ENCODE peak calls at places on chromosomes 13 and 19, in six cellular contexts. L, D, M, E, W and X are unnamed samples.

GRCh38 chr13:25468330-25469178 is 96.8 kb downstream of the ATP8A2 start:
- DNase-seq in E (no peak), L (no peak), D (no peak), M (peak), W (no peak), X (peak)

GRCh38 chr19:1133471-1133929 is 29.7 kb downstream of the GPX4 start:
- DNase-seq in M (peak), E (peak), W (peak), L (no peak), D (no peak), X (peak)

GRCh38 chr19:3494051-3494450 is 6.4 kb downstream of the DOHH start:
- DNase-seq in L (no peak), M (peak), D (no peak), W (peak), E (no peak), X (peak)

GRCh38 chr13:93328943-93329342 is 102.3 kb downstream of the GPC6 start:
- DNase-seq in E (no peak), L (no peak), W (no peak), D (no peak), M (no peak), X (no peak)

GRCh38 chr19:1041835-1042685 is 2.2 kb downstream of the ABCA7 start:
- DNase-seq in M (no peak), L (no peak), D (no peak), E (peak), W (peak), X (no peak)

GRCh38 chr13:48186722-48187121 is 46.3 kb upstream of the ITM2B start:
- DNase-seq in E (no peak), L (no peak), M (no peak), D (no peak), W (no peak), X (no peak)

GRCh38 chr13:49225358-49226042 is 5.4 kb downstream of the MLNR start:
- DNase-seq in W (peak), M (no peak), L (no peak), D (no peak), E (no peak), X (no peak)

GRCh38 chr13:29484796-29485195 is 110.7 kb downstream of the SLC7A1 start:
- DNase-seq in W (no peak), M (no peak), D (no peak), L (no peak), E (no peak), X (no peak)

GRCh38 chr13:85261757-85262346 is 537.4 kb downstream of the SLITRK6 start:
- DNase-seq in L (no peak), W (no peak), D (no peak), M (no peak), E (no peak), X (no peak)

GRCh38 chr19:4990306-4990705 is 21.4 kb downstream of the KDM4B start:
- DNase-seq in E (no peak), D (no peak), M (peak), W (no peak), L (no peak), X (no peak)

GRCh38 chr13:37816276-37816675 is 53.3 kb downstream of the TRPC4 start:
- DNase-seq in M (no peak), L (no peak), D (no peak), E (no peak), W (no peak), X (no peak)

GRCh38 chr19:35479278-35479677 is 11.0 kb downstream of the KRTDAP start:
- DNase-seq in W (peak), L (no peak), M (no peak), E (no peak), D (no peak), X (no peak)

GRCh38 chr13:30735025-30735967 is at the start of gene ALOX5AP:
- DNase-seq in E (peak), L (no peak), D (no peak), M (no peak), W (peak), X (peak)
- TF ChIP-seq POLR2AphosphoS5 in E (peak), L (no peak), D (peak), M (no peak), W (peak), X (peak)

DNA sequence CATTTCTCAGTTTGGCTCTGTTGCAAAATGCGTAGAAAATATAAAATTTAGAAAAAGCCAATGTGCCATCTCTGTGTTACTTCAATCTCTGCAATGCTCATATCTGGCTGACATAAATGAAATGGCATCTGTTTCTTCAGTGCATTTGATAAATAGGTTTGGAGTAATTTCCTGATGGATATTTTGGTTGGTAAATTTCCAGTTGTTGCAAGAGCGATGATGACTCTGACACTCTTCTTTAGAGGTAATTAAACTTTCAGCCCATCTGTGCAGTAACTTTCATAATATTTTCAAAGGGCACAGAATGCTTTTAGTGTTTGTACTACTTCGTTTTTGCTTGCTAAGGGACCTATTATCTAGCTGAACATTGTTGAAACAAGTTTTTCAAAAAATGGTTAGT is 1286.4 kb downstream of the PCDH9 start:
- DNase-seq in W (no peak), M (no peak), E (no peak), D (no peak), L (no peak), X (no peak)
- TF ChIP-seq POLR2AphosphoS5 in W (no peak), M (no peak), E (no peak), D (peak), L (no peak), X (no peak)

DNA sequence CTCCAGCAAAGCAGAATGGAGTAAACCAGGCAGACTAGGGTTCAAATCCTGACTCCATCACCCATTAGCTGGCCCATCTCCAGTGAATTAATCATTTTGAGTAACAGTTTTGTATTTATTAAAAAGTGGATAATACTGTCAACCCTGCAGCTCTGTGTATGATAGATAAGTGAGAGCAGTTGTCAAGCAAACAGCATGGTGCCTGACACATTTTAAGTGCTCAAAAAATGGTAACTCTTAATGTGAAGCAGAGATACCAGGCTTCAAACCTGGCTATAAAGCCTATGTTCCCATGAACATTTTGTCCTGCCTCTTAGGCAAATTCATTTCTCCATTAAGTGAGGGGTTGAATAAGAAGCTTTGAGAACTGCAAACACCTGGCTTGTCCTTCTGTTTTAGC is 409.6 kb downstream of the TBC1D4 start:
- DNase-seq in E (no peak), W (no peak), M (no peak), D (no peak), L (no peak), X (no peak)
- TF ChIP-seq POLR2AphosphoS5 in E (no peak), W (no peak), M (no peak), D (no peak), L (no peak), X (no peak)

GRCh38 chr19:11375143-11375948 is 880 bp downstream of the SWSAP1 start:
- DNase-seq in E (peak), W (peak), M (peak), L (no peak), D (peak), X (no peak)
- TF ChIP-seq POLR2AphosphoS5 in E (peak), W (peak), M (peak), L (peak), D (peak), X (no peak)

GRCh38 chr19:10677796-10678195 is 23.4 kb upstream of the QTRT1 start:
- DNase-seq in D (no peak), W (peak), L (no peak), E (no peak), M (no peak), X (no peak)
- TF ChIP-seq POLR2AphosphoS5 in D (no peak), W (no peak), L (no peak), E (no peak), M (no peak), X (no peak)

DNA sequence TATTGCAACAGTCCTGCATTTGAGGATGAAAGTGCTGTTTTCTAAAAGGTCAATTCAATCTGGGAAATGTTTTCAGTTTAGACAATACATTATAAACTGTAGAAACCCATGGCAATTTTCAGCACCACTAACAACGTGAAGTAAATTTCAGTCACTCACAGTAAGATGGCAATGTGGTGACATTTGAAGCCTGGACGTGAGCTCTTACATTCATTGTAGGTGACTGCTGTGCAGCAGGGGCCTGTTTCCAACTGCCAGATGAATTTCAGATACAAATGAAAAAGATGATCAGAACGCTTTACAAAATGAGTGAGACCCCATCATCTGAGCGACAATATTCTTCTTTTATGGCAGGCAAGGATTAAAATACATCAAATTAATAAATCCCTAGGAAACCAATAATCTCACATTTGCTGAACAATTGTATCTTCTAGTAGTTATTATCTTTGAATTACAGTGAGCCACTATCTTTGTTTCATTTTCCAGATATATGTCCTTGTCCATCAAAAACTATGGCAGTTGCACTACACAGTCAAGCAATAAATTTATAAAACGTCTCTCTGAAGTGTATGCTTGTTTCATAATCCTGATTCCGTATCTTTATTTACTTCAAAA is 1816.8 kb downstream of the OLFM4 start:
- DNase-seq in D (no peak), E (no peak), W (no peak), M (no peak), L (no peak), X (no peak)
- TF ChIP-seq POLR2AphosphoS5 in D (no peak), E (no peak), W (no peak), M (no peak), L (no peak), X (no peak)